ENCODE peak calls at places on chromosome 16, in five cellular contexts. G is B cell, J is HCT116, W is HFF-Myc, V is WTC11. T is an unnamed sample.

GRCh38 chr16:89828199-89828869 is at the start of gene SPIRE2:
- DNase-seq in V (peak; percentile 80), J (no peak), W (no peak), G (peak; percentile 89), T (peak; percentile 77)

GRCh38 chr16:50591209-50591608 is 43.0 kb downstream of the NKD1 start:
- DNase-seq in G (no peak), J (no peak), W (no peak), V (no peak), T (no peak)

GRCh38 chr16:21260870-21261791 is 17.0 kb downstream of the CRYM start:
- DNase-seq in G (no peak), V (no peak), J (peak; percentile 51), W (peak; percentile 84), T (no peak)

GRCh38 chr16:21037736-21038135 is 112.9 kb downstream of the DNAH3 start:
- DNase-seq in V (no peak), J (no peak), G (no peak), W (no peak), T (no peak)

GRCh38 chr16:88951501-88951900 is 25.5 kb downstream of the CBFA2T3 start:
- DNase-seq in V (no peak), J (no peak), W (no peak), G (no peak), T (no peak)

GRCh38 chr16:46638947-46639925 is 18.1 kb upstream of the SHCBP1 start:
- DNase-seq in J (no peak), V (no peak), G (no peak), W (no peak), T (no peak)

GRCh38 chr16:49742428-49743205 is 113.3 kb downstream of the ZNF423 start:
- DNase-seq in G (no peak), J (no peak), W (no peak), V (no peak), T (no peak)

GRCh38 chr16:68707341-68708152 is 29.5 kb upstream of the CDH1 start:
- DNase-seq in V (peak; percentile 67), W (no peak), G (no peak), J (peak; percentile 64), T (no peak)

GRCh38 chr16:68384293-68385255 is 63.7 kb downstream of the SMPD3 start:
- DNase-seq in G (no peak), V (no peak), J (no peak), W (no peak), T (no peak)

GRCh38 chr16:66250686-66251405 is 115.6 kb upstream of the CDH5 start:
- DNase-seq in G (no peak), V (no peak), W (peak; percentile 81), J (no peak), T (no peak)

GRCh38 chr16:48206594-48207242 is 37.4 kb upstream of the LONP2 start:
- DNase-seq in G (no peak), J (no peak), W (no peak), V (no peak), T (no peak)

GRCh38 chr16:27341549-27341948 is 27.8 kb downstream of the IL4R start:
- DNase-seq in V (no peak), J (no peak), W (no peak), G (no peak), T (no peak)

GRCh38 chr16:87441886-87442580 is 49.9 kb downstream of the MAP1LC3B start:
- DNase-seq in V (no peak), W (no peak), G (no peak), J (no peak), T (no peak)

GRCh38 chr16:82947675-82948074 is 320.9 kb downstream of the CDH13 start:
- DNase-seq in G (no peak), V (no peak), W (no peak), J (no peak), T (no peak)

GRCh38 chr16:51180719-51181494 is 29.8 kb upstream of the SALL1 start:
- DNase-seq in W (no peak), G (no peak), V (no peak), J (no peak), T (no peak)

GRCh38 chr16:60077791-60078280 is 1343.7 kb upstream of the GOT2 start:
- DNase-seq in W (no peak), G (no peak), J (no peak), V (no peak), T (no peak)

GRCh38 chr16:4924593-4925378 is 12.2 kb downstream of the PPL start:
- DNase-seq in G (no peak), V (peak; percentile 52), W (no peak), J (no peak), T (no peak)

GRCh38 chr16:89431158-89431584 is 59.2 kb downstream of the ANKRD11 start:
- DNase-seq in W (peak; percentile 71), V (no peak), J (no peak), G (peak; percentile 56), T (no peak)

GRCh38 chr16:64132190-64132589 is 989.7 kb downstream of the CDH11 start:
- DNase-seq in V (no peak), G (no peak), J (no peak), W (no peak), T (no peak)
- TF ChIP-seq CTCF in V (no peak), G (no peak), J (no peak), W (no peak), T (no peak)

GRCh38 chr16:57452021-57452420 is 4.7 kb downstream of the COQ9 start:
- DNase-seq in W (no peak), V (no peak), J (no peak), G (no peak), T (no peak)

GRCh38 chr16:57445510-57445909 is 1.7 kb downstream of the CIAPIN1 start:
- DNase-seq in G (no peak), V (no peak), J (no peak), W (no peak), T (no peak)

GRCh38 chr16:57444711-57445110 is 2.5 kb downstream of the CIAPIN1 start:
- DNase-seq in W (no peak), G (no peak), V (no peak), J (no peak), T (no peak)

GRCh38 chr16:57446530-57447141 is 549 bp downstream of the CIAPIN1 start:
- DNase-seq in V (no peak), J (no peak), W (no peak), G (peak; percentile 57), T (no peak)

DNA sequence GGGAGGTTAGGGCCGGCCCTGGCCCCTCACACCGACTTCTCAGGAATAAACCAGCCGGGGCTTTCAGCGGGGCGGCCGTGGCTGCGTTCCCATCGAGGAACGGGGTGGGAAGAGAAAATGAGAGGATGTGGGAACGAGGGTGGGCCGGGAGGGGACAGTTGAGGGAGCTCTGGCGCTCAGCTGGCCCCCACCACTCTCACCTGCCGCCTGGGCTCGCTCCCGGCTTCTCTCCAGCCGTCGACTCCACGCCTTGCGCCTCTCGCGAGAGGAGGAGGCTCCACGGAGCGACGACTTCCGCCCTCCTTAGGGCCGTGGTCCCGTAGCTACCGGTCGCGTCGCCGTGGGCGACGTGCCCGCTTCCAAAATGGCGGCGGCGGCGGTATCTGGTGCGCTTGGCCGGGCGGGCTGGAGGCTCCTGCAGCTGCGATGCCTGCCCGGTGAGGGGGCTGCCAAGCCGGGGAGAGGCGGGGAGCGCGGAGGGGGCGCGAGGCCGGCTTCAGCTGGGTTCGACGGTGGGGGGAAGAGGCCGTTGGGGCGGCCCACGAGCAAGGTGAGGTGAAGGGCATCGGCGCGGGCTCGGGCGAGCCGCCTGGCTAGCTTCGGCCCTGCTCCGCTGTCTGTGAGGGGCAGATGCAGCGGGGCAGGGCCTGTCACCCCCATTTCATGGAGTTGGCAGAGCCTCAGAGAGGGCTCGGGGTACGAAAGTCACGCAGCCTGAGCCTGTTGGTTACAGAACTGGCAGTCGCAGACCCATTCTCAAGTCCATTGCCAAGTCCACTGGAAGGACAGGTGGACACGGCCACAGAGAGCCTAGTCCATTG is at the start of the genes CIAPIN1 and COQ9:
- DNase-seq in G (peak; percentile 91), V (peak; percentile 92), W (peak; percentile 47), J (peak; percentile 79), T (peak; percentile 87)
- TF ChIP-seq CTCF in G (no peak), V (no peak), W (no peak), J (no peak), T (no peak)

GRCh38 chr16:85567101-85567866 is 45.8 kb upstream of the GSE1 start:
- DNase-seq in V (no peak), J (no peak), W (no peak), G (no peak), T (no peak)
- TF ChIP-seq CTCF in V (no peak), J (no peak), W (no peak), G (no peak), T (no peak)

GRCh38 chr16:53944026-53944425 is 240.1 kb downstream of the FTO start:
- DNase-seq in J (no peak), V (no peak), G (no peak), W (no peak), T (no peak)

GRCh38 chr16:53948326-53948725 is 244.4 kb downstream of the FTO start:
- DNase-seq in J (no peak), G (no peak), V (no peak), W (no peak), T (no peak)

GRCh38 chr16:53946745-53947386 is 242.9 kb downstream of the FTO start:
- DNase-seq in W (no peak), J (no peak), G (no peak), V (no peak), T (no peak)

GRCh38 chr16:53948734-53949430 is 244.9 kb downstream of the FTO start:
- DNase-seq in J (no peak), G (no peak), W (no peak), V (no peak), T (no peak)

DNA sequence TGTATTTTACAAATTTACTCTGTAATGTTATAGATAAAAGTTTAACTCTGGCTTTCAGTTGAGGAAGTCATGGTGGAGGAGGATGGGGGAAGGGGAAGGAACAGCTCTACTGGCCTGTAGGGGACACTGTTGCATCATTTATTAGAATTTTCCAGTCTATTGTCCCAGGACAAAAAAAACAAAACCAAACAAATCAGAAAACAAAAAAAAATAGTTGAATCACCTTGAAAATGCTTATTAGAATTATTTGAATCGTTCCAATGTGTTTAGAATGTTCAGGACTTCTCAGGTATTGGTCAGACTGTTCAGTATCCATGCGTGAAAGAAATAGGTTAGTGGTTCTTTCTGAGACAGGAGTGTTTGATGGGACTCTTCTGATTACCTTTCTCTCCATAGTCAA is 242.0 kb downstream of the FTO start:
- DNase-seq in G (no peak), V (no peak), W (peak; percentile 14), J (peak; percentile 8), T (no peak)
- TF ChIP-seq CTCF in G (peak; percentile 70), V (peak; percentile 60), W (peak; percentile 80), J (peak; percentile 66), T (peak; percentile 43)

DNA sequence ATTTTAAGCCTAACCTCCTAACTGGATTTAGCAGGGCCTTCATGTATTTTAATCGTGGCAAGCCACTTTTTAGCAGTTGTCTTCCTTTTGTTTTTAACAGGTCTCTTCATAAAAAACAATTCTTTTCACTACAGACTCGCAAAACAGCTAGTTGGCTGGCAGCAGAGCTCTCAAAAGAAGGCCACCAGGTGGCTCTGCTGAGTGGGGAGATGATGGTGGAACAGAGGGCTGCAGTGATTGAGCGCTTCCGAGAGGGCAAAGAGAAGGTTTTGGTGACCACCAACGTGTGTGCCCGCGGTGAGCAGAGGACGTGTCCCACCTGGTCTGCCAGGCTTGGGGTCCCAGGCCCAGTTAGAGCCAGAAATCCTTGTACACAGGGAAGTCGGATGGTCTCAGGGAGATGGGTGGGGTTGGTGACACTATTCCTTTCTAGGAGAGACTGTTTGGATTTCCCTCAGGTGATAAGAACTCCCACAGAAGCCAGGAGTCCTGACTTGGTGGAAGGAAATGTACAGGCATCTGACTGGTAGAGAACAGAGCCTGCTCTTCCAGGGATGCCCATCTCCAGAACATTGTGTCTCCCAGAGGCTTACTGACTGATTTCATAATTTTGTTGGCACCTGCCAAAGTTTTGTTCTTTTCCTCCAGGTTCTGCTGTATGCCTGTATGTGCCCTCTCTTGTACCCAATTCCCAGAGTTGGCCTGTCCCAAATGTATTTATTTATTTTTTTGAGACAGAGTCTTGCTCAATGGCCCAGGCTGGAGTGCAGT is 14.9 kb upstream of the DDX19A start:
- DNase-seq in W (no peak), J (no peak), G (no peak), V (peak; percentile 38), T (no peak)
- TF ChIP-seq CTCF in W (peak; percentile 59), J (peak; percentile 61), G (peak; percentile 46), V (no peak), T (peak; percentile 9)

T was measured in natural killer cell.